ENCODE peak calls at places on chromosome 3, in four cellular contexts. B is lower lobe of right lung; C is stimulated activated CD4-positive, alpha-beta T cell treated with anti-CD3 and anti-CD28 coated beads, Interleukin-15, amount 100 ng/mL, for 48 hours; K is A172. H is an unnamed sample.

GRCh38 chr3:154428369-154429206 is 1.4 kb downstream of the GPR149 start:
- DNase-seq in B (no peak), C (no peak), K (no peak), H (no peak)

GRCh38 chr3:190807719-190808375 is 54.6 kb downstream of the GMNC start:
- DNase-seq in B (peak; percentile 69), C (no peak), K (no peak), H (no peak)

GRCh38 chr3:126197854-126198584 is 17.6 kb upstream of the ALDH1L1 start:
- DNase-seq in B (peak; percentile 57), C (peak; percentile 35), K (peak; percentile 73), H (peak; percentile 71)

GRCh38 chr3:129756871-129757270 is 136.6 kb downstream of the TMCC1 start:
- DNase-seq in B (no peak), C (no peak), K (no peak), H (no peak)

GRCh38 chr3:71641669-71642068 is 58.1 kb upstream of the FOXP1 start:
- DNase-seq in B (no peak), C (no peak), K (peak; percentile 68), H (peak; percentile 3)

GRCh38 chr3:194070634-194071409 is 65.1 kb upstream of the HES1 start:
- DNase-seq in B (peak; percentile 87), C (peak; percentile 57), K (peak; percentile 83), H (peak; percentile 75)

GRCh38 chr3:52277972-52278509 is 408 bp downstream of the WDR82 start:
- DNase-seq in B (peak; percentile 83), C (peak; percentile 45), K (no peak), H (peak; percentile 69)

GRCh38 chr3:79039192-79039591 is 728.6 kb downstream of the ROBO1 start:
- DNase-seq in B (no peak), C (no peak), K (no peak), H (no peak)